ENCODE peak calls at places on chromosomes 2 and 18, in five cellular contexts. D is NCI-H1105, O is amniotic stem cell, R is hypothalamus, C is left ventricle myocardium superior. Y is an unnamed sample.

GRCh38 chr2:230758566-230759480 is 46.2 kb downstream of the CAB39 start:
- DNase-seq in D (no peak), O (no peak), R (no peak), C (no peak), Y (no peak)

GRCh38 chr2:160014227-160014626 is 48.2 kb downstream of the PLA2R1 start:
- DNase-seq in D (no peak), O (no peak), R (no peak), C (no peak), Y (no peak)

GRCh38 chr2:184890311-184890710 is 292.0 kb downstream of the ZNF804A start:
- DNase-seq in D (no peak), O (no peak), R (no peak), C (no peak), Y (no peak)

GRCh38 chr18:36724591-36725001 is 104.2 kb downstream of the TPGS2 start:
- DNase-seq in D (no peak), O (no peak), R (peak; percentile 41), C (peak; percentile 41), Y (no peak)

GRCh38 chr2:200159366-200159720 is 147.2 kb upstream of the SPATS2L start:
- DNase-seq in D (no peak), O (no peak), R (no peak), C (no peak), Y (no peak)

GRCh38 chr2:19536136-19536535 is 177.7 kb upstream of the OSR1 start:
- DNase-seq in D (no peak), O (no peak), R (no peak), C (no peak), Y (no peak)

GRCh38 chr2:100865819-100866462 is 46.0 kb downstream of the NPAS2 start:
- DNase-seq in D (no peak), O (peak; percentile 41), R (no peak), C (no peak), Y (peak; percentile 24)

GRCh38 chr2:235345745-235346144 is 148.1 kb upstream of the AGAP1 start:
- DNase-seq in D (no peak), O (no peak), R (no peak), C (no peak), Y (no peak)

GRCh38 chr2:27545348-27546141 is 37.3 kb upstream of the ZNF512 start:
- DNase-seq in D (no peak), O (no peak), R (no peak), C (no peak), Y (no peak)

GRCh38 chr18:10400534-10400933 is 53.9 kb upstream of the APCDD1 start:
- DNase-seq in D (no peak), O (no peak), R (no peak), C (no peak), Y (no peak)

GRCh38 chr2:38947241-38948239 is 57.9 kb downstream of the ARHGEF33 start:
- DNase-seq in D (peak; percentile 9), O (peak; percentile 50), R (peak; percentile 67), C (peak; percentile 62), Y (peak; percentile 77)

GRCh38 chr2:237725661-237726060 is 72.9 kb upstream of the RBM44 start:
- DNase-seq in D (no peak), O (no peak), R (no peak), C (no peak), Y (no peak)

GRCh38 chr18:48676756-48677368 is 138.0 kb downstream of the CTIF start:
- DNase-seq in D (peak; percentile 53), O (no peak), R (peak; percentile 54), C (peak; percentile 84), Y (peak; percentile 65)

GRCh38 chr2:218405365-218406208 is 5.9 kb downstream of the CTDSP1 start:
- DNase-seq in D (no peak), O (no peak), R (no peak), C (peak; percentile 48), Y (no peak)

GRCh38 chr2:64354857-64355680 is 98.9 kb upstream of the LGALSL start:
- DNase-seq in D (no peak), O (peak; percentile 19), R (no peak), C (no peak), Y (no peak)

GRCh38 chr2:237159006-237159897 is 73.6 kb downstream of the COPS8 start:
- DNase-seq in D (no peak), O (no peak), R (no peak), C (peak; percentile 71), Y (no peak)

GRCh38 chr18:75211721-75212625 is 1.4 kb downstream of the TSHZ1 start:
- DNase-seq in D (peak; percentile 19), O (no peak), R (no peak), C (peak; percentile 62), Y (no peak)

GRCh38 chr2:156110890-156111289 is 221.6 kb downstream of the NR4A2 start:
- DNase-seq in D (no peak), O (no peak), R (no peak), C (no peak), Y (peak; percentile 34)

GRCh38 chr2:30631051-30631671 is 176.1 kb downstream of the CAPN13 start:
- DNase-seq in D (no peak), O (no peak), R (no peak), C (no peak), Y (no peak)

GRCh38 chr2:163736433-163737168 is 793 bp upstream of the FIGN start:
- DNase-seq in D (peak; percentile 7), O (no peak), R (no peak), C (peak; percentile 73), Y (no peak)

GRCh38 chr18:51211552-51211951 is 14.1 kb upstream of the MEX3C start:
- DNase-seq in D (no peak), O (no peak), R (no peak), C (peak; percentile 40), Y (no peak)

GRCh38 chr2:184326076-184326475 is 272.3 kb upstream of the ZNF804A start:
- DNase-seq in D (no peak), O (no peak), R (no peak), C (no peak), Y (no peak)

GRCh38 chr2:151771599-151772358 is 37.5 kb upstream of the NEB start:
- DNase-seq in D (no peak), O (no peak), R (peak; percentile 2), C (no peak), Y (no peak)

GRCh38 chr2:65722028-65722427 is 289.6 kb upstream of the SPRED2 start:
- DNase-seq in D (no peak), O (no peak), R (peak; percentile 20), C (peak; percentile 58), Y (peak; percentile 44)

GRCh38 chr18:68549257-68549871 is 165.5 kb downstream of the TMX3 start:
- DNase-seq in D (no peak), O (peak; percentile 9), R (no peak), C (no peak), Y (no peak)

GRCh38 chr2:216601632-216602409 is 31.4 kb upstream of the IGFBP2 start:
- DNase-seq in D (no peak), O (no peak), R (no peak), C (no peak), Y (no peak)

GRCh38 chr18:48475635-48476549 is 62.9 kb upstream of the CTIF start:
- DNase-seq in D (peak; percentile 59), O (peak; percentile 63), R (peak; percentile 41), C (no peak), Y (peak; percentile 53)

GRCh38 chr2:11547912-11548497 is 14.2 kb downstream of the GREB1 start:
- DNase-seq in D (no peak), O (no peak), R (no peak), C (no peak), Y (no peak)

GRCh38 chr2:177711472-177712276 is 319.1 kb downstream of the AGPS start:
- DNase-seq in D (no peak), O (no peak), R (no peak), C (no peak), Y (no peak)